ENCODE peak calls at places on chromosomes 13 and 19, in four cellular contexts. W is Right ventricle myocardium inferior; C is T-cell; I is activated CD8-positive, alpha-beta T cell treated with anti-CD3 and anti-CD28 coated beads for 36 hours. P is an unnamed sample.

GRCh38 chr13:97568850-97569249 is 134.9 kb downstream of the RAP2A start:
- ATAC-seq in W (no peak), C (no peak), I (no peak), P (no peak)

GRCh38 chr13:110819203-110820014 is 95.5 kb downstream of the ANKRD10 start:
- ATAC-seq in W (peak; percentile 79), C (peak; percentile 80), I (peak; percentile 93), P (peak; percentile 84)

GRCh38 chr13:98937911-98938381 is 39.9 kb downstream of the DOCK9 start:
- ATAC-seq in W (no peak), C (no peak), I (no peak), P (no peak)

GRCh38 chr19:16457195-16457953 is 14.4 kb downstream of the EPS15L1 start:
- ATAC-seq in W (peak; percentile 21), C (peak; percentile 55), I (peak; percentile 30), P (peak; percentile 67)

GRCh38 chr13:24050292-24050711 is 110.2 kb upstream of the SPATA13 start:
- ATAC-seq in W (no peak), C (no peak), I (no peak), P (no peak)

GRCh38 chr13:95245072-95245471 is 56.2 kb downstream of the ABCC4 start:
- ATAC-seq in W (no peak), C (no peak), I (no peak), P (no peak)

GRCh38 chr13:42656136-42656535 is 82.2 kb downstream of the TNFSF11 start:
- ATAC-seq in W (no peak), C (no peak), I (no peak), P (no peak)

GRCh38 chr19:51294211-51294976 is 17.1 kb upstream of the IGLON5 start:
- ATAC-seq in W (no peak), C (no peak), I (no peak), P (no peak)

GRCh38 chr13:101397742-101398141 is 18.6 kb downstream of the NALCN start:
- ATAC-seq in W (no peak), C (no peak), I (no peak), P (no peak)

GRCh38 chr19:52742516-52742915 is 7.7 kb upstream of the ZNF611 start:
- ATAC-seq in W (no peak), C (peak; percentile 18), I (peak; percentile 53), P (peak; percentile 65)

GRCh38 chr19:12689581-12690216 is 1.9 kb downstream of the GNG14 start:
- ATAC-seq in W (no peak), C (no peak), I (no peak), P (no peak)

GRCh38 chr13:35703061-35703460 is 226.6 kb upstream of the MAB21L1 start:
- ATAC-seq in W (no peak), C (no peak), I (no peak), P (no peak)

GRCh38 chr13:33286143-33286542 is 588 bp upstream of the STARD13 start:
- ATAC-seq in W (no peak), C (no peak), I (no peak), P (no peak)

GRCh38 chr19:39514840-39515550 is at the start of gene SELENOV:
- ATAC-seq in W (no peak), C (peak; percentile 77), I (peak; percentile 76), P (peak; percentile 34)

GRCh38 chr19:16226184-16226591 is 28.5 kb downstream of the AP1M1 start:
- ATAC-seq in W (no peak), C (no peak), I (no peak), P (no peak)

GRCh38 chr13:47897411-47898050 is 103.5 kb downstream of the SUCLA2 start:
- ATAC-seq in W (no peak), C (no peak), I (no peak), P (no peak)

GRCh38 chr13:80340643-80341097 is 256 bp downstream of the SPRY2 start:
- ATAC-seq in W (no peak), C (peak; percentile 39), I (peak; percentile 36), P (no peak)

GRCh38 chr19:11699931-11700794 is 38.6 kb downstream of the ZNF823 start:
- ATAC-seq in W (no peak), C (no peak), I (no peak), P (peak; percentile 28)

GRCh38 chr19:51386882-51387520 is 773 bp downstream of the LIM2 start:
- ATAC-seq in W (no peak), C (peak; percentile 46), I (peak; percentile 27), P (no peak)

GRCh38 chr19:38731654-38732301 is 12.5 kb downstream of the CAPN12 start:
- ATAC-seq in W (no peak), C (no peak), I (no peak), P (no peak)

GRCh38 chr13:46334008-46334407 is 53.0 kb downstream of the RUBCNL start:
- ATAC-seq in W (no peak), C (no peak), I (peak; percentile 50), P (no peak)

GRCh38 chr19:33125929-33126388 is 6.0 kb upstream of the WDR88 start:
- ATAC-seq in W (peak; percentile 83), C (peak; percentile 80), I (peak; percentile 97), P (peak; percentile 86)

GRCh38 chr19:8057545-8058270 is 5.1 kb downstream of the CCL25 start:
- ATAC-seq in W (no peak), C (no peak), I (no peak), P (no peak)

GRCh38 chr19:40718774-40719391 is 2.0 kb downstream of the ITPKC start:
- ATAC-seq in W (no peak), C (no peak), I (no peak), P (no peak)

GRCh38 chr13:28469316-28469715 is 25.6 kb downstream of the FLT1 start:
- ATAC-seq in W (no peak), C (no peak), I (no peak), P (no peak)

GRCh38 chr19:899363-900301 is 6.3 kb downstream of the RNU6-9 start:
- ATAC-seq in W (no peak), C (peak; percentile 8), I (peak; percentile 19), P (peak; percentile 38)